ENCODE peak calls at places on chromosomes 7 and 10, in six cellular contexts. One of them, this sample, is unnamed.

GRCh38 chr10:29555746-29556481 is 78.9 kb downstream of the SVIL start:
- DNase-seq in HCT116: no peak
- DNase-seq in epithelial cell of proximal tubule: peak
- DNase-seq in uterus: no peak
- DNase-seq in body of pancreas: no peak
- DNase-seq in esophagus squamous epithelium: no peak
- DNase-seq in this sample: peak

GRCh38 chr7:101373812-101374612 is 11.3 kb downstream of the COL26A1 start:
- DNase-seq in body of pancreas: no peak
- DNase-seq in esophagus squamous epithelium: no peak
- DNase-seq in HCT116: no peak
- DNase-seq in uterus: no peak
- DNase-seq in epithelial cell of proximal tubule: no peak
- DNase-seq in this sample: peak

GRCh38 chr10:27723436-27723835 is 22.2 kb downstream of the MKX start:
- DNase-seq in uterus: no peak
- DNase-seq in esophagus squamous epithelium: no peak
- DNase-seq in body of pancreas: no peak
- DNase-seq in epithelial cell of proximal tubule: no peak
- DNase-seq in HCT116: no peak
- DNase-seq in this sample: no peak

GRCh38 chr10:117004238-117004626 is 755 bp downstream of the SHTN1 start:
- DNase-seq in esophagus squamous epithelium: no peak
- DNase-seq in body of pancreas: no peak
- DNase-seq in epithelial cell of proximal tubule: no peak
- DNase-seq in HCT116: no peak
- DNase-seq in uterus: no peak
- DNase-seq in this sample: peak

GRCh38 chr10:6130851-6131470 is 42.1 kb downstream of the RBM17 start:
- DNase-seq in body of pancreas: no peak
- DNase-seq in epithelial cell of proximal tubule: no peak
- DNase-seq in HCT116: no peak
- DNase-seq in uterus: no peak
- DNase-seq in esophagus squamous epithelium: no peak
- DNase-seq in this sample: no peak

GRCh38 chr7:123397746-123398145 is 136.6 kb downstream of the IQUB start:
- DNase-seq in body of pancreas: no peak
- DNase-seq in epithelial cell of proximal tubule: no peak
- DNase-seq in esophagus squamous epithelium: no peak
- DNase-seq in uterus: no peak
- DNase-seq in HCT116: no peak
- DNase-seq in this sample: no peak

GRCh38 chr10:93198401-93199175 is 124.9 kb downstream of the CYP26A1 start:
- DNase-seq in epithelial cell of proximal tubule: no peak
- DNase-seq in esophagus squamous epithelium: no peak
- DNase-seq in uterus: no peak
- DNase-seq in HCT116: no peak
- DNase-seq in body of pancreas: no peak
- DNase-seq in this sample: peak

GRCh38 chr10:13839430-13839986 is 252.7 kb downstream of the PRPF18 start:
- DNase-seq in uterus: no peak
- DNase-seq in epithelial cell of proximal tubule: no peak
- DNase-seq in esophagus squamous epithelium: no peak
- DNase-seq in HCT116: no peak
- DNase-seq in body of pancreas: no peak
- DNase-seq in this sample: peak

GRCh38 chr7:1668486-1668931 is 1.6 kb upstream of the ELFN1 start:
- DNase-seq in esophagus squamous epithelium: no peak
- DNase-seq in epithelial cell of proximal tubule: no peak
- DNase-seq in uterus: peak
- DNase-seq in body of pancreas: peak
- DNase-seq in HCT116: no peak
- DNase-seq in this sample: no peak

GRCh38 chr10:7303067-7303629 is 107.7 kb downstream of the SFMBT2 start:
- DNase-seq in HCT116: no peak
- DNase-seq in uterus: no peak
- DNase-seq in esophagus squamous epithelium: no peak
- DNase-seq in body of pancreas: no peak
- DNase-seq in epithelial cell of proximal tubule: no peak
- DNase-seq in this sample: no peak

GRCh38 chr7:37031571-37032257 is 307.4 kb upstream of the AOAH start:
- DNase-seq in HCT116: peak
- DNase-seq in esophagus squamous epithelium: peak
- DNase-seq in uterus: peak
- DNase-seq in body of pancreas: peak
- DNase-seq in epithelial cell of proximal tubule: peak
- DNase-seq in this sample: peak

GRCh38 chr7:134699021-134699818 is 52.6 kb downstream of the BPGM start:
- DNase-seq in body of pancreas: no peak
- DNase-seq in uterus: no peak
- DNase-seq in esophagus squamous epithelium: no peak
- DNase-seq in epithelial cell of proximal tubule: no peak
- DNase-seq in HCT116: no peak
- DNase-seq in this sample: no peak

GRCh38 chr7:49187543-49188268 is 263.4 kb downstream of the CDC14C start:
- DNase-seq in body of pancreas: no peak
- DNase-seq in esophagus squamous epithelium: no peak
- DNase-seq in epithelial cell of proximal tubule: no peak
- DNase-seq in uterus: no peak
- DNase-seq in HCT116: no peak
- DNase-seq in this sample: no peak

GRCh38 chr10:60140681-60141632 is 234.6 kb upstream of the CCDC6 start:
- DNase-seq in esophagus squamous epithelium: no peak
- DNase-seq in epithelial cell of proximal tubule: no peak
- DNase-seq in HCT116: no peak
- DNase-seq in uterus: peak
- DNase-seq in body of pancreas: no peak
- DNase-seq in this sample: peak

GRCh38 chr7:43302211-43302711 is 189.8 kb downstream of the HECW1 start:
- DNase-seq in body of pancreas: no peak
- DNase-seq in HCT116: no peak
- DNase-seq in epithelial cell of proximal tubule: peak
- DNase-seq in esophagus squamous epithelium: no peak
- DNase-seq in uterus: no peak
- DNase-seq in this sample: peak

DNA sequence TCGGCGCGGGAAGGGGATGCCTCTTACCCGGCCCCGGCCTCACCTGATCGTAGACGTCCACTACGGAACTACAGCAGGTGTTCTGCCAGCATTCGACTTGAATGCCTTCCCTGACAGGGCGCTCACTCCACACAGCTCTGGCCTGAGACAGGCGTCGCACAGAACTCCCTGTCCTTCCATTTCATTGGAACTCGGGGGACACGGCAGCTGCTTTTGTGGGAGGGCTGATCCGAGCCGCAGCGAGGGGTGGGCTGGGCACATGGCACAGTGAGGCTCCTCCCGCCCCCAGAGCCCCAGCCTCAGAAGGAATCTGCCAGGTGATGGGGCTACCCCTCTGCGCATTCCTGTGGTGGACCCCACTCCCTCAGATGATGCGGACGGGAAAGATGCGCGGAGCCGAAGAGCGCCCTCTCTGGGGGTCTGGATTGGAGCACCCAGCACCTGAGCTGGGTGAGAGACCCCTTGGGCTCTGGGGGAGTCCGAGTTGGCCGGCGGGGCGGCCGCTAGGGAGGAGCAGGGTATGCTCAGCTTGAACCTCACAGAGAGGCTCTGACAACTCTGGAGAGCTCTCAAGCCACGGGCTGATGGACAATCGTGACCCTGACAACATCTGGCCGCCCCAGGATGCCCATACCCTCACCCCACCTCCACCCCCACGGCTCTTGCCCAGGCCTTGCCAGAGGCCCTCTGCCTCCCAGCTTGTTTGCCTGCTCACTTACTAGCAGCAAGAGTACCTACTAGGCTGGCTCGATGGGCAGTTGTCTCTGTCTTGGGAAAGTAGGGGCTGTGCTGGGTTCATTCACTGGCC is 36.6 kb downstream of the RASGEF1A start:
- DNase-seq in esophagus squamous epithelium: no peak
- DNase-seq in body of pancreas: peak
- DNase-seq in epithelial cell of proximal tubule: no peak
- DNase-seq in uterus: peak
- DNase-seq in HCT116: no peak
- DNase-seq in this sample: no peak
- H3K4me3 ChIP-seq in esophagus squamous epithelium: no peak
- H3K4me3 ChIP-seq in body of pancreas: no peak
- H3K4me3 ChIP-seq in epithelial cell of proximal tubule: no peak
- H3K4me3 ChIP-seq in uterus: no peak
- H3K4me3 ChIP-seq in HCT116: peak
- H3K4me3 ChIP-seq in this sample: no peak

DNA sequence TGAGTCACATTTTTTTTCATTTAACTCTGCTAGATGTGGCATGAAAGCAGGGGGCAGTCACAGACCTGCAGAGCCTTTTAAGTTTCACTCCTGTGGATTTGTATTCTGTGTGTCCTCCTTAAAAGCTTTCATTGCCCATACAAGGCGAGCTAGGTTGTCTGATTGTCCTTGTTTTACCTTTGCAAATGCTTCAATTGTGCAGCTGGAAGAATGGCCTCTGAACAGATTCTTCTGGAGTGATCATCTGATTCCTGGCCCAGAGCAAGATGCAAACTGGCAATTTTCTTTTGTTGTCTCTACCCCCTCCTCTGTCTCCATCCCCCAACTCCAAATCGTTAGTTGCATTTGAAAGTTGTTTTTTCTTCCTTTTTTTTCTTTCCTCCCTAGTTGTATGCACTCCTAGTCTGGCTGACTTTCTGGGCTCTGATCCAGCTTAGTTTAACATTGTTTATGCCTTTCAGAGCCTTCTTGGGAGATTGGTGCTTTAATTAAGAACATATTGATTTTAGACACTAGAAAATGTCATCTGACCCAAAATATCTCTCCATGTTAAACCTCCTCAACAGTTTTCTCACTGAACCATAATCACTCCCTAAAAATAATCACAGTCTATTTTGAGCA is 150.2 kb downstream of the REEP3 start:
- DNase-seq in esophagus squamous epithelium: no peak
- DNase-seq in epithelial cell of proximal tubule: no peak
- DNase-seq in uterus: no peak
- DNase-seq in HCT116: no peak
- DNase-seq in body of pancreas: no peak
- DNase-seq in this sample: peak
- TF ChIP-seq CTCF in esophagus squamous epithelium: no peak
- TF ChIP-seq CTCF in epithelial cell of proximal tubule: peak
- TF ChIP-seq CTCF in uterus: no peak
- TF ChIP-seq CTCF in HCT116: no peak
- TF ChIP-seq CTCF in body of pancreas: no peak
- TF ChIP-seq CTCF in this sample: no peak

DNA sequence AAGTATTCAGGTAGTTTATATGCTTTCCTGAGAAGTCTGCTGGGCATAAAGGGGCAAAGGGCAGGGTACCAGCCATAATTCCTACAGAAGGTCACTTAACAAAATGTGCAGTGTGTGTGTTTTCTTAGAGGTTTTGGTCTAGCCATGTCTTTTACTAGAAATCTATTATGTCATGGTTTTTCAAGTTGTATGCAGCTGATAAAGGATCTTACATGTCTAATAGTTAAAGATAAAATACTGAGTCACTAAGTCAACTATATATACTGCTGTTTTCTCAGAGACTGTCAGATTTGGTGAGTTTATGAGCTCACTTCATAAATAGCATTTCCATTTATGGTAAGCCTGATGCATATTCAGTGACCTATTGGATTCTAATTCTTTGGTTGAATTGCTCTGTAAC is 7.7 kb downstream of the CASP2 start:
- DNase-seq in esophagus squamous epithelium: no peak
- DNase-seq in epithelial cell of proximal tubule: no peak
- DNase-seq in HCT116: no peak
- DNase-seq in body of pancreas: no peak
- DNase-seq in uterus: no peak
- DNase-seq in this sample: peak
- H3K4me3 ChIP-seq in esophagus squamous epithelium: no peak
- H3K4me3 ChIP-seq in epithelial cell of proximal tubule: no peak
- H3K4me3 ChIP-seq in HCT116: no peak
- H3K4me3 ChIP-seq in body of pancreas: no peak
- H3K4me3 ChIP-seq in uterus: no peak
- H3K4me3 ChIP-seq in this sample: no peak

GRCh38 chr10:132396495-132397035 is 435 bp upstream of the PWWP2B start:
- DNase-seq in uterus: peak
- DNase-seq in HCT116: no peak
- DNase-seq in epithelial cell of proximal tubule: no peak
- DNase-seq in body of pancreas: peak
- DNase-seq in esophagus squamous epithelium: no peak
- DNase-seq in this sample: peak
- TF ChIP-seq CTCF in uterus: peak
- TF ChIP-seq CTCF in HCT116: no peak
- TF ChIP-seq CTCF in epithelial cell of proximal tubule: no peak
- TF ChIP-seq CTCF in body of pancreas: no peak
- TF ChIP-seq CTCF in esophagus squamous epithelium: peak
- TF ChIP-seq CTCF in this sample: no peak

DNA sequence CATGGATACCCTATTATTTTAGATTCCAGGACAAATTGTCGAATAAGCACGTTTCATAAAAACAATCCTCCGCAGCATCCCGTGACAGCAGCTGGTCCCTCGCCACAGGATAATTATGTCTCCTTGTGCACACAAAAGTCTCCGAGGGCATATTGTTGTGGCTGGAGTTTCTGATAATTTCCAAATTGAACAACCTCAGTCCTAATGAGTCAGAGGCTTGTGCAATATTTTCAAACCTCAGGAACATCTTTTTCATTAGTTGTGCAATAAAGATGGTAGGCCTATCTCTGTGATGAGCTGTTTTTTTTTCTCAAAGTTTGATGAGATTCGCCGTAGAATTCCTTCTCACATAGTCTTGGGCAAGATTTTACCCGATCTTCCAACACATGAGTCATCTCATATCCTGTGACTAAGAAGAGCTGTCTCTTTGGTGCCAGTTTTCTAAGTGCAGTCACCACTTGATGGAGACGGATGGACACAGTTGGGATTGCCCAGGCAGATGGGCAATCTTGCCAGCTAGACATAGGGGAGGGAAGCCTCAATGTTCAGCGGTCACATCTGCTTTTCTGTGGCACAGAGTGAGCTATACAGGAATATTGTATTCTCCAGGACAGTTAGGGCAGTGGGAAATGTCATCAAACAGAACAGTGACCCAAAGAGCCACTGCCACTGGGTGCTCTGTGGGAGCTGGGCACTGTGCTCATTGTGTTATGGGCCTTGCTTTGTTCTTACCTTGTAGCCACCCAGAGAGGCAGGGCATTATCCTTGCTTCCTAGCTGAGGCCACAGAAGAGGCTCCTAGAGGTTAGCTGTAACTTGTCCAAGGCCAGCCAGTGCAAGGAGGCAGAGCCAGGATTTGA is 7.8 kb downstream of the HTRA1 start:
- DNase-seq in body of pancreas: no peak
- DNase-seq in HCT116: peak
- DNase-seq in esophagus squamous epithelium: no peak
- DNase-seq in uterus: peak
- DNase-seq in epithelial cell of proximal tubule: peak
- DNase-seq in this sample: peak
- H3K4me3 ChIP-seq in body of pancreas: no peak
- H3K4me3 ChIP-seq in HCT116: no peak
- H3K4me3 ChIP-seq in esophagus squamous epithelium: no peak
- H3K4me3 ChIP-seq in uterus: no peak
- H3K4me3 ChIP-seq in epithelial cell of proximal tubule: no peak
- H3K4me3 ChIP-seq in this sample: no peak

GRCh38 chr10:15209827-15210509 is 41.5 kb upstream of the NMT2 start:
- DNase-seq in HCT116: peak
- DNase-seq in body of pancreas: peak
- DNase-seq in esophagus squamous epithelium: peak
- DNase-seq in uterus: peak
- DNase-seq in epithelial cell of proximal tubule: no peak
- DNase-seq in this sample: peak
- TF ChIP-seq CTCF in HCT116: peak
- TF ChIP-seq CTCF in body of pancreas: peak
- TF ChIP-seq CTCF in esophagus squamous epithelium: peak
- TF ChIP-seq CTCF in uterus: peak
- TF ChIP-seq CTCF in epithelial cell of proximal tubule: peak
- TF ChIP-seq CTCF in this sample: peak

This sample was measured in cardiac fibroblast.